ENCODE peak calls at places on chromosomes 5 and 9, in six cellular contexts. One of them, this sample, is unnamed.
A peak's percentile ranks its signal among the peaks of the same experiment; 100 is the strongest.

GRCh38 chr9:122097679-122098315 is 4.7 kb upstream of the TTLL11 start:
- DNase-seq in NCI-H2081: no peak
- DNase-seq in A172: no peak
- DNase-seq in ACHN: no peak
- DNase-seq in erythroblast: peak; percentile 33
- DNase-seq in endodermal cell: no peak
- DNase-seq in this sample: no peak

GRCh38 chr5:33032161-33033085 is 321.3 kb downstream of the NPR3 start:
- DNase-seq in erythroblast: no peak
- DNase-seq in NCI-H2081: no peak
- DNase-seq in endodermal cell: no peak
- DNase-seq in ACHN: no peak
- DNase-seq in A172: no peak
- DNase-seq in this sample: no peak

GRCh38 chr9:83027153-83027867 is 35.6 kb downstream of the RASEF start:
- DNase-seq in endodermal cell: no peak
- DNase-seq in A172: peak; percentile 92
- DNase-seq in ACHN: peak; percentile 88
- DNase-seq in NCI-H2081: no peak
- DNase-seq in erythroblast: no peak
- DNase-seq in this sample: no peak

GRCh38 chr5:172007795-172008465 is 1.5 kb upstream of the FBXW11 start:
- DNase-seq in A172: peak; percentile 10
- DNase-seq in ACHN: no peak
- DNase-seq in endodermal cell: no peak
- DNase-seq in erythroblast: peak; percentile 38
- DNase-seq in NCI-H2081: no peak
- DNase-seq in this sample: no peak

GRCh38 chr9:134951994-134952393 is 34.3 kb upstream of the FCN1 start:
- DNase-seq in ACHN: no peak
- DNase-seq in erythroblast: no peak
- DNase-seq in endodermal cell: no peak
- DNase-seq in A172: no peak
- DNase-seq in NCI-H2081: no peak
- DNase-seq in this sample: no peak

GRCh38 chr9:116432051-116432450 is 255.1 kb upstream of the TRIM32 start:
- DNase-seq in erythroblast: no peak
- DNase-seq in endodermal cell: no peak
- DNase-seq in A172: no peak
- DNase-seq in ACHN: no peak
- DNase-seq in NCI-H2081: no peak
- DNase-seq in this sample: no peak

GRCh38 chr5:10123254-10123989 is 126.3 kb downstream of the ATPSCKMT start:
- DNase-seq in erythroblast: no peak
- DNase-seq in NCI-H2081: no peak
- DNase-seq in endodermal cell: no peak
- DNase-seq in A172: no peak
- DNase-seq in ACHN: no peak
- DNase-seq in this sample: no peak

GRCh38 chr5:33370135-33370472 is 70.7 kb upstream of the TARS1 start:
- DNase-seq in endodermal cell: no peak
- DNase-seq in NCI-H2081: no peak
- DNase-seq in erythroblast: no peak
- DNase-seq in A172: peak; percentile 67
- DNase-seq in ACHN: no peak
- DNase-seq in this sample: no peak

GRCh38 chr5:159061834-159062530 is 37.7 kb downstream of the EBF1 start:
- DNase-seq in endodermal cell: peak; percentile 71
- DNase-seq in NCI-H2081: peak; percentile 15
- DNase-seq in erythroblast: no peak
- DNase-seq in ACHN: no peak
- DNase-seq in A172: no peak
- DNase-seq in this sample: no peak

GRCh38 chr9:16869140-16869903 is 1.1 kb downstream of the BNC2 start:
- DNase-seq in A172: no peak
- DNase-seq in endodermal cell: peak; percentile 67
- DNase-seq in erythroblast: no peak
- DNase-seq in NCI-H2081: no peak
- DNase-seq in ACHN: peak; percentile 49
- DNase-seq in this sample: no peak

GRCh38 chr5:122584411-122585110 is 190.3 kb upstream of the SNX2 start:
- DNase-seq in endodermal cell: no peak
- DNase-seq in NCI-H2081: no peak
- DNase-seq in erythroblast: no peak
- DNase-seq in A172: no peak
- DNase-seq in ACHN: no peak
- DNase-seq in this sample: no peak

GRCh38 chr5:84831701-84832100 is 447.0 kb upstream of the EDIL3 start:
- DNase-seq in erythroblast: no peak
- DNase-seq in endodermal cell: no peak
- DNase-seq in A172: no peak
- DNase-seq in ACHN: no peak
- DNase-seq in NCI-H2081: no peak
- DNase-seq in this sample: no peak

GRCh38 chr9:14277202-14277601 is 36.7 kb downstream of the NFIB start:
- DNase-seq in endodermal cell: no peak
- DNase-seq in NCI-H2081: no peak
- DNase-seq in erythroblast: no peak
- DNase-seq in A172: no peak
- DNase-seq in ACHN: peak; percentile 70
- DNase-seq in this sample: peak; percentile 23

GRCh38 chr5:113487411-113487778 is 858 bp downstream of the MCC start:
- DNase-seq in ACHN: no peak
- DNase-seq in A172: no peak
- DNase-seq in erythroblast: no peak
- DNase-seq in endodermal cell: no peak
- DNase-seq in NCI-H2081: peak; percentile 0
- DNase-seq in this sample: peak; percentile 43

GRCh38 chr5:66144799-66145390 is 795 bp downstream of the SREK1 start:
- DNase-seq in NCI-H2081: peak; percentile 73
- DNase-seq in ACHN: no peak
- DNase-seq in A172: no peak
- DNase-seq in endodermal cell: no peak
- DNase-seq in erythroblast: no peak
- DNase-seq in this sample: no peak

GRCh38 chr5:93236807-93237421 is 344.1 kb downstream of the NR2F1-AS1 start:
- DNase-seq in A172: peak; percentile 56
- DNase-seq in erythroblast: no peak
- DNase-seq in endodermal cell: no peak
- DNase-seq in NCI-H2081: no peak
- DNase-seq in ACHN: no peak
- DNase-seq in this sample: no peak

GRCh38 chr5:4905674-4906528 is 234.2 kb upstream of the ADAMTS16 start:
- DNase-seq in erythroblast: no peak
- DNase-seq in endodermal cell: peak; percentile 79
- DNase-seq in A172: peak; percentile 5
- DNase-seq in NCI-H2081: no peak
- DNase-seq in ACHN: no peak
- DNase-seq in this sample: no peak

GRCh38 chr9:557601-558201 is 283.8 kb upstream of the DMRT1 start:
- DNase-seq in endodermal cell: peak; percentile 81
- DNase-seq in NCI-H2081: no peak
- DNase-seq in ACHN: no peak
- DNase-seq in A172: peak; percentile 65
- DNase-seq in erythroblast: no peak
- DNase-seq in this sample: no peak

GRCh38 chr5:55372130-55372925 is 64.5 kb downstream of the MTREX start:
- DNase-seq in NCI-H2081: no peak
- DNase-seq in A172: no peak
- DNase-seq in ACHN: no peak
- DNase-seq in erythroblast: no peak
- DNase-seq in endodermal cell: no peak
- DNase-seq in this sample: no peak

This sample was measured in prostate gland.